ENCODE peak calls at places on chromosomes 11 and 22, in four cellular contexts. O is left ventricle myocardium inferior, A is Daoy, E is HL-60. N is an unnamed sample.

GRCh38 chr11:34825670-34826383 is 90.4 kb downstream of the APIP start:
- DNase-seq in O (no peak), A (no peak), E (no peak), N (peak; percentile 50)

GRCh38 chr22:39176673-39177455 is 24.4 kb upstream of the CBX7 start:
- DNase-seq in O (no peak), A (peak; percentile 33), E (no peak), N (no peak)

GRCh38 chr11:12715941-12716340 is 41.7 kb downstream of the TEAD1 start:
- DNase-seq in O (no peak), A (no peak), E (no peak), N (no peak)

GRCh38 chr11:71435278-71435951 is 12.8 kb downstream of the DHCR7 start:
- DNase-seq in O (no peak), A (no peak), E (no peak), N (no peak)

GRCh38 chr11:34331329-34331728 is 26.5 kb downstream of the ABTB2 start:
- DNase-seq in O (no peak), A (peak; percentile 94), E (no peak), N (no peak)

GRCh38 chr11:73192272-73192671 is 25.8 kb upstream of the P2RY2 start:
- DNase-seq in O (no peak), A (peak; percentile 65), E (no peak), N (no peak)

GRCh38 chr11:2703487-2704141 is 3.8 kb upstream of the KCNQ1OT1 start:
- DNase-seq in O (peak; percentile 6), A (no peak), E (peak; percentile 45), N (no peak)

GRCh38 chr11:109320595-109320994 is 101.4 kb upstream of the C11orf87 start:
- DNase-seq in O (no peak), A (no peak), E (no peak), N (no peak)

GRCh38 chr11:10488121-10488580 is 33.1 kb downstream of the AMPD3 start:
- DNase-seq in O (no peak), A (peak; percentile 37), E (no peak), N (no peak)

GRCh38 chr11:12163181-12163841 is 52.9 kb downstream of the MICAL2 start:
- DNase-seq in O (peak; percentile 73), A (peak; percentile 86), E (no peak), N (no peak)

GRCh38 chr22:44572414-44573207 is 74.6 kb upstream of the RTL6 start:
- DNase-seq in O (no peak), A (no peak), E (no peak), N (no peak)

N was measured in Ammon's horn.